ENCODE peak calls at places on chromosomes 11 and 22, in six cellular contexts. E, C, N, O, H and M are unnamed samples.
A peak's percentile ranks its signal among the peaks of the same experiment; 100 is the strongest.

GRCh38 chr11:61917357-61918109 is at the start of gene RAB3IL1:
- DNase-seq in E (peak; percentile 30), C (peak; percentile 74), N (peak; percentile 65), O (peak; percentile 83), H (peak; percentile 87), M (peak; percentile 62)

GRCh38 chr11:111978028-111978771 is 41.1 kb downstream of the DIXDC1 start:
- DNase-seq in E (no peak), C (no peak), N (peak; percentile 76), O (peak; percentile 61), H (peak; percentile 90), M (no peak)

GRCh38 chr22:39252461-39253391 is 7.9 kb upstream of the PDGFB start:
- DNase-seq in E (no peak), C (no peak), N (no peak), O (no peak), H (no peak), M (no peak)

GRCh38 chr11:78429667-78430066 is 12.0 kb upstream of the GAB2 start:
- DNase-seq in E (no peak), C (no peak), N (no peak), O (no peak), H (no peak), M (no peak)

GRCh38 chr11:36478700-36479329 is 31.3 kb downstream of the TRAF6 start:
- DNase-seq in E (peak; percentile 60), C (no peak), N (peak; percentile 36), O (no peak), H (no peak), M (no peak)

GRCh38 chr11:134346101-134346975 is 14.6 kb downstream of the GLB1L2 start:
- DNase-seq in E (no peak), C (no peak), N (no peak), O (peak; percentile 13), H (no peak), M (peak; percentile 34)

GRCh38 chr11:73189315-73189714 is 28.8 kb upstream of the P2RY2 start:
- DNase-seq in E (no peak), C (no peak), N (no peak), O (no peak), H (peak; percentile 70), M (no peak)

GRCh38 chr22:20464096-20464614 is 26.5 kb upstream of the SCARF2 start:
- DNase-seq in E (no peak), C (no peak), N (no peak), O (no peak), H (no peak), M (no peak)

GRCh38 chr22:35458547-35459422 is 58.8 kb downstream of the MCM5 start:
- DNase-seq in E (no peak), C (no peak), N (no peak), O (no peak), H (no peak), M (no peak)

GRCh38 chr11:46075168-46075567 is 46.1 kb downstream of the PHF21A start:
- DNase-seq in E (no peak), C (no peak), N (peak; percentile 32), O (no peak), H (no peak), M (no peak)

GRCh38 chr22:26656896-26657851 is at the start of gene MIAT:
- DNase-seq in E (no peak), C (no peak), N (no peak), O (no peak), H (no peak), M (no peak)

GRCh38 chr11:44731685-44732411 is 5.1 kb downstream of the TSPAN18 start:
- DNase-seq in E (no peak), C (no peak), N (peak; percentile 79), O (no peak), H (peak; percentile 78), M (no peak)

GRCh38 chr11:47973173-47973572 is 7.2 kb upstream of the PTPRJ start:
- DNase-seq in E (no peak), C (no peak), N (no peak), O (no peak), H (no peak), M (peak; percentile 59)

GRCh38 chr11:10659339-10660216 is 34.0 kb downstream of the IRAG1 start:
- DNase-seq in E (peak; percentile 84), C (peak; percentile 58), N (peak; percentile 86), O (no peak), H (peak; percentile 88), M (peak; percentile 60)

GRCh38 chr11:134644489-134645456 is 232.7 kb upstream of the B3GAT1 start:
- DNase-seq in E (no peak), C (peak; percentile 28), N (no peak), O (no peak), H (peak; percentile 50), M (peak; percentile 10)

GRCh38 chr11:13292970-13293369 is 15.4 kb downstream of the BMAL1 start:
- DNase-seq in E (no peak), C (no peak), N (no peak), O (no peak), H (no peak), M (no peak)

GRCh38 chr11:66470015-66470414 is 3.3 kb downstream of the PELI3 start:
- DNase-seq in E (no peak), C (no peak), N (no peak), O (no peak), H (no peak), M (no peak)

GRCh38 chr11:5280582-5281102 is 10.9 kb upstream of the HBE1 start:
- DNase-seq in E (peak; percentile 98), C (no peak), N (peak; percentile 91), O (peak; percentile 62), H (no peak), M (peak; percentile 4)

GRCh38 chr22:41308054-41308453 is 6.7 kb downstream of the ZC3H7B start:
- DNase-seq in E (no peak), C (no peak), N (no peak), O (no peak), H (peak; percentile 76), M (no peak)

GRCh38 chr11:29676993-29677392 is 339.8 kb downstream of the KCNA4 start:
- DNase-seq in E (no peak), C (no peak), N (no peak), O (no peak), H (no peak), M (no peak)

GRCh38 chr11:101759771-101760450 is 154.9 kb upstream of the CEP126 start:
- DNase-seq in E (peak; percentile 27), C (no peak), N (no peak), O (no peak), H (no peak), M (no peak)

GRCh38 chr11:128725630-128726461 is 32.0 kb downstream of the FLI1 start:
- DNase-seq in E (no peak), C (no peak), N (no peak), O (no peak), H (no peak), M (no peak)

GRCh38 chr11:16632295-16633200 is 105.9 kb upstream of the C11orf58 start:
- DNase-seq in E (peak; percentile 38), C (no peak), N (no peak), O (no peak), H (no peak), M (no peak)

GRCh38 chr22:45602824-45603301 is 68.8 kb upstream of the ATXN10 start:
- DNase-seq in E (peak; percentile 82), C (peak; percentile 30), N (no peak), O (no peak), H (peak; percentile 61), M (no peak)

GRCh38 chr11:46294365-46295309 is 17.2 kb downstream of the CREB3L1 start:
- DNase-seq in E (no peak), C (no peak), N (peak; percentile 71), O (peak; percentile 76), H (peak; percentile 76), M (no peak)

GRCh38 chr11:118527109-118527508 is at the start of gene TTC36:
- DNase-seq in E (no peak), C (no peak), N (no peak), O (no peak), H (no peak), M (no peak)

GRCh38 chr11:65429069-65429681 is 6.6 kb downstream of the NEAT1 start:
- DNase-seq in E (peak; percentile 84), C (peak; percentile 52), N (peak; percentile 61), O (peak; percentile 40), H (peak; percentile 69), M (peak; percentile 47)

GRCh38 chr11:122659676-122660571 is 4.4 kb downstream of the UBASH3B start:
- DNase-seq in E (no peak), C (no peak), N (no peak), O (no peak), H (no peak), M (peak; percentile 45)

GRCh38 chr11:118606157-118606843 is 1.1 kb upstream of the PHLDB1 start:
- DNase-seq in E (no peak), C (no peak), N (no peak), O (peak; percentile 54), H (peak; percentile 77), M (no peak)

DNA sequence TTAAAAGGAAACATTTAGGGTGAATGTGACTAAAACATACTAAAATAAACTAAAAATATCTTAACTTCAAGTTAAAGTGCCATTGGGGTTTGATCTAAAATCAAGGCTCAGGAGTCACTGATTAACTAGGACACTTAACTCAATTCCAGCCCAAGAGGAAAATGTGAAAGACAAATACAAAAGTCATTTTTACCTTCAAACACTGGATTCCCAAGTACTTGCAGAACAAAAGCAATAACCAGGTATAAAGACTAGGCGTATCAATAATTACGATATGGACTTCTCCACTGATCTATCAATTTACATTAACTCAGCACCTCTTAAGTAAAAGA is 15.6 kb downstream of the ALKBH8 start:
- DNase-seq in E (no peak), C (no peak), N (no peak), O (no peak), H (no peak), M (no peak)
- H3K27ac ChIP-seq in E (no peak overlapping the region), C (no peak overlapping the region), N (no peak overlapping the region), O (no peak overlapping the region), H (no peak overlapping the region), M (no peak overlapping the region)

DNA sequence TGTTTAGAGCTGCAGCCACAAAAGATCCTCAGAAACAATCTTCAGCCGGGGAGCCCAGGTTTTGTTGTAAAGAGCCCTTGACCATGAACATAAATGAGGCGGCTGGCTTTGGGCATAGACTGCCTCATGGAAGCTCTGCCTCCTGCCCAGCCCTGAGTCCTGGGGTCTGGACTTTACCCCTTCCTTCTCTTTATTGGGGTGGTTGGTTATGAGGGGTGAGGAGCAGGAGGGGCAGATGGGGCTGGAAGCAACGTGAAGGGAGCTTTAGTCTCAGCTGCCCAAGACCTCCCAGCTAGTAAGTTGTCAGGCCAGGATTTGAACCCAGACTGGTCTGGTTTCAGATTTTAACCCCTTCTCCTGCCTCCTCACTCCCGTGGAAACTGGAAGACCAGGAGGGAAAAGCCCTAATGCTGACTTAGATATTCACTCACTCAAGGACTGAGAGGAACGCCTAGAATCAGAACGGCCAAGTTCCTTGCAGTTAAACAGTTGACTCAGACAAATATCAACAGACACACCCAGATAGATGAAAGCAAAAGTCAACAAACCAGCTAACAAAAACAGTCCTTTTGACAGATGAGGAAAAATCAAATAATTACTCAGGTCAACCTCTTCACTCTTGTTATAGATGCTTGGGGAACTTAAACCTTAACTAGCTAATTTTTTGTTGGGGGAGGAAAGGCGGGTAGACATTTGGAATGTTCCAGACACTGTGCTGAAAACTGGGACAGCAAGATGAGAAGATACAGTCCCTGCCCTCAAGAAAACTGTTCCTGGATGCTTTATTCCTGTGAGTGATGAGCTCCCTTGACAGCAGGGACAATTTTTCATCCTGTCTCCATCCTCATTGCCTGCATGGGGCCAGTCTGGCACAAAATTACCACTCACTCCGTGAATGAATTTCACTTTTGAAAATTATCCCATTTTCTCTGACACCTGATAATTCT is 20.7 kb upstream of the ARRB1 start:
- DNase-seq in E (peak; percentile 96), C (peak; percentile 62), N (no peak), O (no peak), H (no peak), M (no peak)
- TF ChIP-seq POLR2A in E (no peak), C (no peak), N (no peak), O (no peak), H (no peak), M (no peak)

GRCh38 chr22:42500164-42500835 is 19.3 kb downstream of the RRP7A start:
- DNase-seq in E (peak; percentile 85), C (peak; percentile 93), N (peak; percentile 89), O (peak; percentile 95), H (peak; percentile 91), M (peak; percentile 60)
- H3K4me3 ChIP-seq in E (peak overlapping the region; percentile 44), C (peak overlapping the region; percentile 51), N (no peak overlapping the region), O (peak overlapping the region; percentile 37), H (peak overlapping the region; percentile 46), M (no peak overlapping the region)

GRCh38 chr11:2892215-2893020 is 6.8 kb upstream of the CDKN1C start:
- DNase-seq in E (peak; percentile 49), C (peak; percentile 75), N (peak; percentile 57), O (peak; percentile 78), H (peak; percentile 83), M (peak; percentile 55)
- H3K27ac ChIP-seq in E (peak overlapping the region; percentile 90), C (peak overlapping the region; percentile 48), N (no peak overlapping the region), O (peak overlapping the region; percentile 73), H (peak overlapping the region; percentile 37), M (peak overlapping the region; percentile 71)